ENCODE peak calls at places on chromosomes 6 and 20, in eight cellular contexts. T is fibroblast of the aortic adventitia, Y is foreskin fibroblast, Q is choroid plexus epithelial cell, M is pancreas, J is OCI-LY7, B is left ventricle myocardium inferior, P is stomach. K is an unnamed sample.

GRCh38 chr20:53711333-53712211 is 117.9 kb upstream of the ZNF217 start:
- DNase-seq in T (no peak), Y (no peak), Q (no peak), M (no peak), J (no peak), B (no peak), P (no peak), K (no peak)

GRCh38 chr6:72272958-72273357 is 348.9 kb upstream of the KCNQ5 start:
- DNase-seq in T (peak), Y (peak), Q (peak), M (no peak), J (no peak), B (no peak), P (no peak), K (no peak)

GRCh38 chr20:44650777-44651493 is 564 bp downstream of the ADA start:
- DNase-seq in T (peak), Y (no peak), Q (no peak), M (no peak), J (peak), B (peak), P (no peak), K (no peak)

GRCh38 chr6:75065524-75065923 is 140.3 kb downstream of the COL12A1 start:
- DNase-seq in T (peak), Y (peak), Q (peak), M (no peak), J (no peak), B (no peak), P (no peak), K (no peak)

GRCh38 chr6:44067073-44067759 is 60.0 kb downstream of the MRPL14 start:
- DNase-seq in T (no peak), Y (no peak), Q (no peak), M (no peak), J (no peak), B (no peak), P (no peak), K (peak)

GRCh38 chr6:105345506-105345905 is 57.4 kb downstream of the PREP start:
- DNase-seq in T (no peak), Y (no peak), Q (no peak), M (no peak), J (no peak), B (no peak), P (no peak), K (no peak)

GRCh38 chr20:19047951-19048296 is 164.5 kb upstream of the SLC24A3 start:
- DNase-seq in T (no peak), Y (no peak), Q (no peak), M (no peak), J (no peak), B (no peak), P (no peak), K (no peak)

GRCh38 chr20:52313335-52313963 is 121.9 kb upstream of the ZFP64 start:
- DNase-seq in T (peak), Y (peak), Q (peak), M (no peak), J (no peak), B (no peak), P (no peak), K (peak)

GRCh38 chr20:10536531-10536930 is 101.4 kb downstream of the SLX4IP start:
- DNase-seq in T (peak), Y (peak), Q (peak), M (peak), J (peak), B (no peak), P (peak), K (no peak)

GRCh38 chr20:63128367-63128766 is 87.6 kb downstream of the YTHDF1 start:
- DNase-seq in T (no peak), Y (no peak), Q (no peak), M (no peak), J (no peak), B (peak), P (no peak), K (no peak)

GRCh38 chr6:35948725-35949124 is 27.8 kb upstream of the SRPK1 start:
- DNase-seq in T (peak), Y (peak), Q (peak), M (no peak), J (peak), B (no peak), P (no peak), K (peak)
- TF ChIP-seq CTCF in T (peak), Y (no peak), Q (peak), M (no peak), J (peak), B (no peak), P (no peak), K (no peak)

GRCh38 chr6:79810153-79810806 is 137.1 kb downstream of the ELOVL4 start:
- DNase-seq in T (no peak), Y (peak), Q (peak), M (no peak), J (no peak), B (no peak), P (no peak), K (no peak)
- TF ChIP-seq CTCF in T (no peak), Y (no peak), Q (no peak), M (no peak), J (no peak), B (no peak), P (no peak), K (no peak)

DNA sequence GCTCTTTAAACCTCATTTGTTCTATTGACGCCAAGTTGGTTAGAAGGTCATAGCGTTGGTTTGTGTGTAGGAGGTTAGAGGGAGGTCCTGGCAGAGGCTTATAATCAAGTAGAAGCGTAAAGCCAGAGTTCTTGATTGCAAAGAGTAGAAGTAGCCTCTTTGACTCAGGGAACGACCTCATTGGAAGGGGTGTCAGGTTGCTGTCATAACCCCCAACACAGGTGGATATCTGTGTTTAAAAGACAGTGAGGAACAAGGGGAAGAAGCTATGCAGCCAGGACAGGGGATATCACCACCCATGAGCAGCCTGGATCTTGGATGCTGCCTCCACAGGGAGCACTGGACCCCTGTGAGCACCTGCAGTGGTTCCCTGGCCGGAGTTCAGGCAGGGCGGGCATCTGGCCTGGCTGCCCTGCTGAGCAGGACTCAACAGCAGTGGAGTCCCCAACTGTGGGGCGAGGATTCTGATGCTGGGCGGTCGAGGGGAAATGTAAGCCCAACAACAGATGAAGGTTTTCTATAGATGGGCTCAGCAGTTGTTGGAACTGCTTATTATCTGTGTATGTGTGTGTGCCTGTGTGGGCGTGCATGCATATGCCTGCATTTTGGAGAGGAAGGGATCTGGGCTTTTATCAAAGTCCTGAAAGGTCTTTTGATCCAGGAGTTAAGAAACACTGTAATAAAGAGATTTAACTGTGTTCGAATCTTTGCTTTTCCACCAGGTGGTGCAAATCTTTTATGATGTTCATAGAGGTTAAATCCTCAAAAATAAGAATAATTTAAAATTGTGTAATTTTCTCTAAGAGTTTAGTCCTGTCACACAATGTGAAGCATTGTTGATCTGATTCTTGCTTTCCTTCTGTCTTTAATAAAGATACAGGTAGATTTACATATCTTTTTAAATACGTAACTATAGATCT is 27.7 kb downstream of the HIVEP1 start:
- DNase-seq in T (no peak), Y (peak), Q (peak), M (peak), J (no peak), B (no peak), P (no peak), K (no peak)
- TF ChIP-seq CTCF in T (no peak), Y (no peak), Q (peak), M (no peak), J (peak), B (no peak), P (no peak), K (no peak)

DNA sequence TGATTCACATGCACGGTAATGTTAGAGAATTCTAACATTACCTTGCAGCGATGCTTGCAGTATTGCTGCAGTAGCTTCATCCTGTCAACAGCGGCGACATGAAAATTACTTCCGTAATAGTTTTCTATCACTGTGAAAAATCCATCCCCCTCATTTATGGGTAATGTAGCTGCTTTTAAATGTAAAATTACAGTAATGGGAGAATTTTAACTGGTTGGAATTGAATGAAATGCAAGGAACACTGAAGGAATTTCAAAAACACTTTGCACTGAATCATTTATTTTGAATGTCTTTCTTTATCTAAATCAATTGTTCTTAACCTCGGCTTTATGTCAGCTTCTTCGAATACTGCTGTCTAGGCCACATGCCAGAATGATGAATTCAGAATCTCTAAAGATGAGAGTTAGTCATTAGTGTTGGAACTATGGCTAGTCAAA is 102.4 kb upstream of the HIVEP1 start:
- DNase-seq in T (peak), Y (peak), Q (peak), M (no peak), J (no peak), B (no peak), P (no peak), K (no peak)
- TF ChIP-seq CTCF in T (no peak), Y (no peak), Q (no peak), M (no peak), J (no peak), B (no peak), P (no peak), K (no peak)

DNA sequence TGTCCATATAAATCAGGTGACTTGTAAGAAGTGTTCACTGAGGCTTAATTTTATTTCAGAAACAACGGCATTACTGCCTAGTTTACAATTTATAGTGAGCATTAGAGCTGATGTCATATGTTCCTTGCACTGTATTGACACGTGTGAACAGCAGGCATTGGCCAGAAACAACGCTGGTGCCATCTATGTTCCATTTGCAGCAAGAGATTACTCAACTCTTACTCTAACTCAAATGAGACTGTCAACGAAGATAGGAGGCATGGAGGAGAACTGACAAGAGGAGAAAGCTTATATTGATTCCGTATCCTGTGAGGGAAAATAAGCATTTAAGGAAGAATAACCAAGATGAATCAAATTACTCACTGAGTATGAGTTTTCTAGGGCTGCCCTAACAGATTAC is 48.4 kb downstream of the MTFR2 start:
- DNase-seq in T (peak), Y (peak), Q (peak), M (no peak), J (no peak), B (no peak), P (no peak), K (no peak)
- TF ChIP-seq CTCF in T (no peak), Y (no peak), Q (peak), M (no peak), J (no peak), B (no peak), P (no peak), K (no peak)

K was measured in endothelial cell.